ENCODE peak calls at places on chromosomes 16 and 17, in ten cellular contexts. X is adrenal gland, F is heart right ventricle, M is kidney epithelial cell, R is neural progenitor cell, P is fibroblast of the aortic adventitia, L is left ventricle myocardium inferior, J is GM10248, B is vagina, C is tibial nerve. E is an unnamed sample.

GRCh38 chr16:69406780-69407331 is 17.6 kb upstream of the CYB5B start:
- DNase-seq in X (no peak), F (no peak), M (no peak), R (no peak), P (no peak), L (no peak), J (no peak), B (no peak), C (no peak), E (no peak)

GRCh38 chr16:46739934-46740333 is 8.2 kb downstream of the MYLK3 start:
- DNase-seq in X (no peak), F (no peak), M (no peak), R (no peak), P (no peak), L (no peak), J (no peak), B (no peak), C (no peak), E (no peak)

GRCh38 chr17:80060629-80061028 is 24.2 kb downstream of the CCDC40 start:
- DNase-seq in X (no peak), F (no peak), M (no peak), R (no peak), P (no peak), L (no peak), J (no peak), B (no peak), C (no peak), E (no peak)

GRCh38 chr17:36600477-36600876 is 906 bp upstream of the MRM1 start:
- DNase-seq in X (no peak), F (no peak), M (no peak), R (no peak), P (no peak), L (no peak), J (no peak), B (no peak), C (no peak), E (no peak)

GRCh38 chr16:68365167-68365817 is 54.5 kb downstream of the PRMT7 start:
- DNase-seq in X (no peak), F (no peak), M (no peak), R (no peak), P (no peak), L (peak; percentile 41), J (no peak), B (no peak), C (no peak), E (no peak)

GRCh38 chr17:59753522-59754467 is 46.3 kb downstream of the VMP1 start:
- DNase-seq in X (no peak), F (peak; percentile 43), M (peak; percentile 70), R (peak; percentile 81), P (peak; percentile 96), L (no peak), J (peak; percentile 72), B (no peak), C (peak; percentile 68), E (no peak)

GRCh38 chr17:57062865-57063264 is 22.2 kb upstream of the AKAP1 start:
- DNase-seq in X (no peak), F (no peak), M (no peak), R (no peak), P (no peak), L (no peak), J (no peak), B (no peak), C (no peak), E (no peak)

GRCh38 chr17:39306509-39307212 is 80.9 kb upstream of the STAC2 start:
- DNase-seq in X (no peak), F (no peak), M (no peak), R (no peak), P (peak; percentile 52), L (no peak), J (peak; percentile 54), B (no peak), C (no peak), E (no peak)

GRCh38 chr17:41812176-41813038 is at the start of gene FKBP10:
- DNase-seq in X (peak; percentile 62), F (peak; percentile 76), M (no peak), R (peak; percentile 95), P (peak; percentile 87), L (peak; percentile 61), J (peak; percentile 64), B (no peak), C (peak; percentile 57), E (peak; percentile 50)

GRCh38 chr17:3681057-3681456 is 12.4 kb downstream of the EMC6 start:
- DNase-seq in X (no peak), F (no peak), M (no peak), R (no peak), P (no peak), L (no peak), J (no peak), B (no peak), C (no peak), E (no peak)

GRCh38 chr17:12342609-12343248 is 322.1 kb downstream of the MAP2K4 start:
- DNase-seq in X (no peak), F (no peak), M (no peak), R (peak; percentile 64), P (peak; percentile 3), L (no peak), J (peak; percentile 52), B (no peak), C (no peak), E (no peak)

GRCh38 chr17:260031-260791 is 78.8 kb upstream of the DOC2B start:
- DNase-seq in X (peak; percentile 10), F (no peak), M (no peak), R (no peak), P (no peak), L (no peak), J (no peak), B (no peak), C (no peak), E (no peak)

GRCh38 chr16:81652798-81653505 is 126.1 kb upstream of the PLCG2 start:
- DNase-seq in X (no peak), F (no peak), M (no peak), R (peak; percentile 68), P (no peak), L (no peak), J (peak; percentile 65), B (no peak), C (no peak), E (no peak)

DNA sequence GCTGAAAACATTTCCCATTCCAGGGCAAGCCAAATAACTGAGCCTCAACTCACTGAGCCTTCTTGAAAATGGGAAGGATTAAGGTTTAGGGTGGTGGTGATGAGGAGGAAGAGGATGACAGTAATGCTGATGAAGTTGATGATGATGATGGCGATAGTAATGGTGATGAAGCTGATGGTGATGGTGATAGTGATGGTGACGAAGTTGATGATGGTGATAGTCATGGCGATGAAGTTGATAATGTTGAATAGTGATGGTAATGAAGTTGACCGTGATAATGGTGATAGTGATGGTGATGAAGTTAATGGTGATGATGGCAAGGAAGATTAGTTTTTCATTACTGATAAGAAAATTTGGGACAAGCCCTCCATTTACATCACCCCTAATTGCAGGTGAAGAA is 285.8 kb upstream of the DYNLRB2 start:
- DNase-seq in X (no peak), F (no peak), M (no peak), R (no peak), P (no peak), L (no peak), J (no peak), B (no peak), C (no peak), E (no peak)
- TF ChIP-seq CTCF in X (no peak), F (no peak), M (no peak), R (no peak), P (no peak), L (no peak), J (no peak), B (no peak), C (no peak), E (no peak)

DNA sequence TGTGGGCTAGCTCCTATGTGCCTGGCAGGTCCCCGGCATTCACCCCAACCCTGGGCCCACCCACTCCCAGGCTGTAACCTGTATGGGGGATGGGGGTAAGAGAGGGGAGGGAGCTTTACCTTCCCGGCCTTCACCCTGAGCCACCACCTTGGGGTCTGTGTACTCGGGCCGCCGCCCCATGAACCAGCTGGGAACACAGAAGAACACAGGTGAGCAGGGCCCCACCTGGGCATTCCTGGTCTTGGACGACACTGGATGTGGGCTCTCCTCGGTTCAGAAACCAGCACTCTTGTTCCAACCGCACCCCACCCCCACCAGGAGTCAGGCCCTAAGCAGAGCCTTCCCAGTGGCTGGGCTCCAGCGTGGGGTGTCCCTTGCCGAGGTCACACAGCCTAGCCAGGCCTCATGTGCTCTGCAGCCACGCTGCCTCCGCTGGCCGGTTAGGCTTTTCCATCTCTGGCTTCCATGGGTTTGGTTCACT is 18.8 kb downstream of the B9D1 start:
- DNase-seq in X (peak; percentile 50), F (no peak), M (no peak), R (no peak), P (no peak), L (no peak), J (no peak), B (no peak), C (no peak), E (no peak)
- TF ChIP-seq CTCF in X (no peak), F (no peak), M (no peak), R (peak; percentile 8), P (no peak), L (no peak), J (no peak), B (no peak), C (no peak), E (no peak)

DNA sequence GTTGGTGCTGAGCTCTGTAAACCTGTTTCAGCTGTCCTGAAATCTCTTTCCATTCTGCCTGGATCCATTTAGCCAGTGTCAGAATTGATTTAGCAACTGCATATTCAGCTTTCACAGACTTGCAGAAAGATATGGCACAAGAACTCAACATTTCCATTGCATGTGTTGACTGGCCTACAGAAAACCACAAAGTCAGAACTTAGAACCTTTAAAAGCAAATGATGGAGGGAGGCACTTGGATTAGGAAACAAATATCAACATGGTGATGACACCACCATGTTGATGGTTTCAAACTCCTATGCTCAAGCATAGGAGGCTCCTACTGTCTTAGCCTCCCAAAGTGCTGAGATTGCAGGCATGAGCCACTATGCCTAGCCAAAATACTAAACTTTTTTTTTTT is 52.3 kb upstream of the ARL6IP1 start:
- DNase-seq in X (no peak), F (no peak), M (no peak), R (no peak), P (no peak), L (no peak), J (no peak), B (no peak), C (no peak), E (no peak)
- TF ChIP-seq CTCF in X (no peak), F (no peak), M (no peak), R (no peak), P (no peak), L (no peak), J (no peak), B (no peak), C (no peak), E (no peak)

DNA sequence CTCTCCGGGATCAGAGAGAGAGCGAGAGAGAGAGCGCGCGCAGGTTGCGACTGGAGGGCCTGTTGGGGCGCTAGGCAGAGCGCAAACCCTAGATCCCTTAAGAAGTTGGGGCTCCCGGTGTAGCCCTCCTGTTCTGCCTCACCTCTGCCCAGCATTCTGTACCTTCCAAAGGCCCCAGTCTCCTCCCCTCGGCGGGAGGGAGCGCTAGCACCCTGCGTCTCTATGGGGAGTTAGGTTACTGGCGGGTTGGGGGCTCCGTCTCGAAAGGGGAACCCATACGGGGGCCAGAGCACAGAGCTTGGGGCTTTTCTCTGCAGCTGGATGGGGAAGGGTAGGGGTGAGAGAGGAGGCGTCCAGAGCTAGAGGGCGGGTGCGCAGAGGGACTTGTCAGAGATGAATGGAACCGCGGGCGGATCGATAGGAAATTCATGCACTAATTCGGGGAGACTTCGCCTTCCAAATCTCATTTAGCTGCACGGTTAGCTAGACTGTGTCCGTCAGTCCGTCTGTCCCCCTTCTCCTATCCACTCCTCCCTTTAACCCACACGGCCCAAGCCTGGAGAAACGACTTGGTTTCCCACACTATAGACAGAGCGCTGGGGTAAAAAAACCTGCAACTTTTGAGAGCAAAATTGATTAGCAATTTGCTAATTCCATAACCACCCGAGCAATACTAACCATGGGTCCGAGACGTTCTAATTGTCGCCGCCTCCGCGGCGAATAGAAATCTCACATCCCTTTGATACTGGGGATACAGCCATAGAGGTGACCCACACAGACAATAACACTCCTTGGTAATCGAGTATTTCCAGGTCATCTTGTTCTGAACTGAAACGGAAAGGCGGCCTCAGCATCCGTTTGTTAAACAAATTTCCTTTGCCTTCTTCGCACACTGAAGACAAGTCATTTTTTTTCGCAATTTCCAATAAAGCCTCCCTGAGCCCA is 738 bp upstream of the HOXB4 start:
- DNase-seq in X (no peak), F (no peak), M (no peak), R (no peak), P (peak; percentile 54), L (no peak), J (no peak), B (no peak), C (no peak), E (no peak)
- TF ChIP-seq CTCF in X (no peak), F (no peak), M (no peak), R (no peak), P (no peak), L (no peak), J (peak; percentile 12), B (no peak), C (no peak), E (no peak)